ENCODE peak calls at places on chromosome 19, in seven cellular contexts. One of them, this sample, is unnamed.
A peak's percentile ranks its signal among the peaks of the same experiment; 100 is the strongest.

GRCh38 chr19:14476663-14477401 is 1.7 kb upstream of the PTGER1 start:
- DNase-seq in stomach: peak; percentile 51
- DNase-seq in uterus: peak; percentile 47
- DNase-seq in body of pancreas: no peak
- DNase-seq in ovary: no peak
- DNase-seq in breast epithelium: no peak
- DNase-seq in HCT116: peak; percentile 48
- DNase-seq in this sample: peak; percentile 50

GRCh38 chr19:42023121-42023942 is 29.3 kb upstream of the ATP1A3 start:
- DNase-seq in stomach: no peak
- DNase-seq in uterus: no peak
- DNase-seq in body of pancreas: no peak
- DNase-seq in ovary: no peak
- DNase-seq in breast epithelium: no peak
- DNase-seq in HCT116: peak; percentile 28
- DNase-seq in this sample: no peak

GRCh38 chr19:50690439-50690838 is 29.2 kb downstream of the SHANK1 start:
- DNase-seq in stomach: no peak
- DNase-seq in uterus: no peak
- DNase-seq in body of pancreas: no peak
- DNase-seq in ovary: no peak
- DNase-seq in breast epithelium: no peak
- DNase-seq in HCT116: no peak
- DNase-seq in this sample: no peak

GRCh38 chr19:30807263-30807662 is 435.1 kb downstream of the ZNF536 start:
- DNase-seq in stomach: no peak
- DNase-seq in uterus: no peak
- DNase-seq in body of pancreas: no peak
- DNase-seq in ovary: no peak
- DNase-seq in breast epithelium: no peak
- DNase-seq in HCT116: no peak
- DNase-seq in this sample: no peak

GRCh38 chr19:53123400-53123799 is 9.3 kb downstream of the ZNF415 start:
- DNase-seq in stomach: no peak
- DNase-seq in uterus: no peak
- DNase-seq in body of pancreas: no peak
- DNase-seq in ovary: no peak
- DNase-seq in breast epithelium: no peak
- DNase-seq in HCT116: no peak
- DNase-seq in this sample: no peak

GRCh38 chr19:16315825-16316505 is 8.7 kb upstream of the KLF2 start:
- DNase-seq in stomach: no peak
- DNase-seq in uterus: peak; percentile 89
- DNase-seq in body of pancreas: peak; percentile 68
- DNase-seq in ovary: peak; percentile 89
- DNase-seq in breast epithelium: no peak
- DNase-seq in HCT116: no peak
- DNase-seq in this sample: peak; percentile 71

GRCh38 chr19:55537741-55538111 is 793 bp upstream of the SBK2 start:
- DNase-seq in stomach: no peak
- DNase-seq in uterus: no peak
- DNase-seq in body of pancreas: no peak
- DNase-seq in ovary: no peak
- DNase-seq in breast epithelium: no peak
- DNase-seq in HCT116: no peak
- DNase-seq in this sample: no peak

GRCh38 chr19:13859361-13859880 is 17.5 kb upstream of the NANOS3 start:
- DNase-seq in stomach: no peak
- DNase-seq in uterus: no peak
- DNase-seq in body of pancreas: no peak
- DNase-seq in ovary: no peak
- DNase-seq in breast epithelium: no peak
- DNase-seq in HCT116: no peak
- DNase-seq in this sample: no peak

GRCh38 chr19:30150626-30151025 is 208.6 kb downstream of the URI1 start:
- DNase-seq in stomach: no peak
- DNase-seq in uterus: no peak
- DNase-seq in body of pancreas: no peak
- DNase-seq in ovary: no peak
- DNase-seq in breast epithelium: no peak
- DNase-seq in HCT116: no peak
- DNase-seq in this sample: no peak

GRCh38 chr19:15200575-15201364 is at the start of gene NOTCH3:
- DNase-seq in stomach: no peak
- DNase-seq in uterus: no peak
- DNase-seq in body of pancreas: peak; percentile 8
- DNase-seq in ovary: no peak
- DNase-seq in breast epithelium: no peak
- DNase-seq in HCT116: no peak
- DNase-seq in this sample: no peak

GRCh38 chr19:51514866-51515481 is 13.4 kb upstream of the SIGLEC12 start:
- DNase-seq in stomach: no peak
- DNase-seq in uterus: no peak
- DNase-seq in body of pancreas: peak; percentile 19
- DNase-seq in ovary: no peak
- DNase-seq in breast epithelium: no peak
- DNase-seq in HCT116: peak; percentile 47
- DNase-seq in this sample: no peak

GRCh38 chr19:42400404-42400803 is 10.3 kb upstream of the CNFN start:
- DNase-seq in stomach: no peak
- DNase-seq in uterus: no peak
- DNase-seq in body of pancreas: no peak
- DNase-seq in ovary: no peak
- DNase-seq in breast epithelium: no peak
- DNase-seq in HCT116: no peak
- DNase-seq in this sample: no peak

GRCh38 chr19:55041627-55042343 is 3.7 kb upstream of the GP6 start:
- DNase-seq in stomach: no peak
- DNase-seq in uterus: no peak
- DNase-seq in body of pancreas: no peak
- DNase-seq in ovary: no peak
- DNase-seq in breast epithelium: no peak
- DNase-seq in HCT116: no peak
- DNase-seq in this sample: no peak

DNA sequence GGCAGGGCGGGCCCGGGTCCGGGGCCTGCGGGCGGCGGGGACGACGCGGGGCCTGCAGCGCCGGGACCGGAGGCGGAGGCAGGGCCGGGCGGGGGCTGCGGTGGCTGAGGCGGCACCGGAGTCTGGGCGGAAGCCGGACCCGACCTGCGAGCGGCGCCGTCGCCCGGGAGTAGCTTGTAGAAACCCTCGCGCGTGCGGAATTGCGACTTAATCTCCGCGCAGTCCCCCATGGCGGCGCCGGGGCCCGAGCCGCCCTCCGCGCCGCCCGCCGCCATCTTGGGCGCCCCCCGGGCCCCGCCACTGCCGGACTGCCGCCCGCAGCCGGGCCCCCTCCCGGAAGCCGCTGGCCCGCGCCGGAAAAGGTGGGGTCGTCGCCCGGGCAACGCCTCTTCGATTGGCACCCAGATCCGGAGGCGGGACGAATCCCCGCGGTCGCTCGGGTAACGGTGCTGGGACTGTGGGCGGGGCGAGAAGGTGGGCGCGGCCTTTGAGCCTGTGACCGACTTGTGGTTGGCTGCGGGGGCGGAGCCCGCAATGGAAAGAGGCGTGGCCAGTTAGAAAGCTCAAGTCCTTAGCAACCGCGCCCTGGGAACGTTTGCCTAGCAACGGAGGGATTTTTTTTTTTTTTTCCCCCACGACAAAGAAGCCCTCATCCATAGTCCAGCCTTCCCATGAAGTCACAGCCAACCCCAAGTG is at the start of gene DMWD:
- DNase-seq in stomach: peak; percentile 100
- DNase-seq in uterus: peak; percentile 100
- DNase-seq in body of pancreas: peak; percentile 100
- DNase-seq in ovary: peak; percentile 100
- DNase-seq in breast epithelium: peak; percentile 99
- DNase-seq in HCT116: peak; percentile 98
- DNase-seq in this sample: peak; percentile 99
- TF ChIP-seq POLR2A in stomach: no peak
- TF ChIP-seq POLR2A in uterus: peak; percentile 61
- TF ChIP-seq POLR2A in body of pancreas: no peak
- TF ChIP-seq POLR2A in ovary: peak; percentile 62
- TF ChIP-seq POLR2A in breast epithelium: no peak
- TF ChIP-seq POLR2A in HCT116: no peak
- TF ChIP-seq POLR2A in this sample: no peak

GRCh38 chr19:38250821-38251563 is 5.2 kb downstream of the PPP1R14A start:
- DNase-seq in stomach: peak; percentile 60
- DNase-seq in uterus: peak; percentile 83
- DNase-seq in body of pancreas: peak; percentile 70
- DNase-seq in ovary: peak; percentile 94
- DNase-seq in breast epithelium: peak; percentile 77
- DNase-seq in HCT116: no peak
- DNase-seq in this sample: no peak
- H3K4me3 ChIP-seq in stomach: peak overlapping the region; percentile 26
- H3K4me3 ChIP-seq in uterus: peak overlapping the region; percentile 23
- H3K4me3 ChIP-seq in body of pancreas: no peak overlapping the region
- H3K4me3 ChIP-seq in ovary: peak overlapping the region; percentile 11
- H3K4me3 ChIP-seq in breast epithelium: peak overlapping the region; percentile 62
- H3K4me3 ChIP-seq in HCT116: no peak overlapping the region
- H3K4me3 ChIP-seq in this sample: no peak overlapping the region

DNA sequence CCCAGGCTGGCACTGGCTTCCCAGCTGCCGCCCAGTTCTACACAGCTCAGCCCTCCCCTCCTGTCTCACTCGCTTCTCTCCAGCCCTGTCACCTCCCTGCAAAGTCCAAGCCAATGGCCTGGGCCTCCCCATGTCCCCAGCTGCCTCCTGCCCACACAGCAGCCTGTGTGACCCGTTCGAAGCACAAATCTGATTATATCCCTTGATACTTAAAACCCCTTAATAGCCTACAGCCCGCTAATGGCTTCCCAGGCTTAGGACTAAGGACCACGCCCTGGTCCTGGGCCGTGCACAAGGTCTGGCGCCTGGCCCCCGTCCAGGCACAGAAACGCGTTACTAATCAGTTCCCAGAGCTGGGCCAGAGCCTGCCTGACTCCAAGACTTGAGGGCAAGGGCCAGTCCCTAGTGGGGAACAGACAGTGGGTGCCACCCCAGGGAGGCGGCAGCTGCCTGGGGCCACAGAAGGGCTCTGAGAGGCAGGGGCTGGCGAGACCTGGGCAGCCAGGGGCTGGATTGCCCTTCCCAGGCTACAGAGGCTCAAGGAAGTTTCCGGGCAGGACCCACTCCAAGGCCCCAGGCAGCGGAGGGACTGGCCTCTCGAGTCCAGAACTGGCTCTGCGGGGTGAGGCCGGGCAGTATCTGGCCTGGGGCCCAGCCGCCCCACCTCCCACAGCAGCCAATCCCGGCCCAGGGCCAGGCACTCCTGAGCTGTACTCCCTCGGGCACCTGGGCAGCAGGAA is 10.4 kb downstream of the XAB2 start:
- DNase-seq in stomach: peak; percentile 96
- DNase-seq in uterus: no peak
- DNase-seq in body of pancreas: peak; percentile 96
- DNase-seq in ovary: no peak
- DNase-seq in breast epithelium: peak; percentile 94
- DNase-seq in HCT116: no peak
- DNase-seq in this sample: no peak
- TF ChIP-seq POLR2A in stomach: peak; percentile 59
- TF ChIP-seq POLR2A in uterus: no peak
- TF ChIP-seq POLR2A in body of pancreas: peak; percentile 95
- TF ChIP-seq POLR2A in ovary: no peak
- TF ChIP-seq POLR2A in breast epithelium: no peak
- TF ChIP-seq POLR2A in HCT116: no peak
- TF ChIP-seq POLR2A in this sample: no peak

DNA sequence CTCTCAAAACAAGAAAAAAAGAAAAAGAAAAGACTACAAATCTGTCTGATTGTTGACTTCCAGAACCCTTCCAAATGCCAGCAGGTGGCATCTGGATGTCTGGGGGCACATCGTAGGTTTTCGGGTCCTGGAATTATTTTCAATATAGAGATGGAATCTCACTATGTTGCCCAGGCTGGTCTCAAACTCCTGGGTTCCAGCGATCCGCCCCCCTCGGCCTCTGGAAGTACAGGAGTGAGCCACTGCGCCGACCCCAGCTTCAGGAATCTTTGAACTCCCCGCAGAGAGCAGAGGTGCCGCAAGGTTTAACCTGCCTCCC is 567 bp upstream of the B3GNT3 start:
- DNase-seq in stomach: no peak
- DNase-seq in uterus: no peak
- DNase-seq in body of pancreas: no peak
- DNase-seq in ovary: no peak
- DNase-seq in breast epithelium: no peak
- DNase-seq in HCT116: no peak
- DNase-seq in this sample: no peak
- H3K4me3 ChIP-seq in stomach: peak overlapping the region; percentile 54
- H3K4me3 ChIP-seq in uterus: no peak overlapping the region
- H3K4me3 ChIP-seq in body of pancreas: no peak overlapping the region
- H3K4me3 ChIP-seq in ovary: no peak overlapping the region
- H3K4me3 ChIP-seq in breast epithelium: peak overlapping the region; percentile 59
- H3K4me3 ChIP-seq in HCT116: peak overlapping the region; percentile 90
- H3K4me3 ChIP-seq in this sample: no peak overlapping the region

GRCh38 chr19:2476451-2477140 is 669 bp downstream of the GADD45B start:
- DNase-seq in stomach: peak; percentile 45
- DNase-seq in uterus: peak; percentile 50
- DNase-seq in body of pancreas: peak; percentile 53
- DNase-seq in ovary: peak; percentile 62
- DNase-seq in breast epithelium: no peak
- DNase-seq in HCT116: no peak
- DNase-seq in this sample: no peak
- TF ChIP-seq POLR2A in stomach: no peak
- TF ChIP-seq POLR2A in uterus: no peak
- TF ChIP-seq POLR2A in body of pancreas: no peak
- TF ChIP-seq POLR2A in ovary: no peak
- TF ChIP-seq POLR2A in breast epithelium: no peak
- TF ChIP-seq POLR2A in HCT116: no peak
- TF ChIP-seq POLR2A in this sample: no peak

DNA sequence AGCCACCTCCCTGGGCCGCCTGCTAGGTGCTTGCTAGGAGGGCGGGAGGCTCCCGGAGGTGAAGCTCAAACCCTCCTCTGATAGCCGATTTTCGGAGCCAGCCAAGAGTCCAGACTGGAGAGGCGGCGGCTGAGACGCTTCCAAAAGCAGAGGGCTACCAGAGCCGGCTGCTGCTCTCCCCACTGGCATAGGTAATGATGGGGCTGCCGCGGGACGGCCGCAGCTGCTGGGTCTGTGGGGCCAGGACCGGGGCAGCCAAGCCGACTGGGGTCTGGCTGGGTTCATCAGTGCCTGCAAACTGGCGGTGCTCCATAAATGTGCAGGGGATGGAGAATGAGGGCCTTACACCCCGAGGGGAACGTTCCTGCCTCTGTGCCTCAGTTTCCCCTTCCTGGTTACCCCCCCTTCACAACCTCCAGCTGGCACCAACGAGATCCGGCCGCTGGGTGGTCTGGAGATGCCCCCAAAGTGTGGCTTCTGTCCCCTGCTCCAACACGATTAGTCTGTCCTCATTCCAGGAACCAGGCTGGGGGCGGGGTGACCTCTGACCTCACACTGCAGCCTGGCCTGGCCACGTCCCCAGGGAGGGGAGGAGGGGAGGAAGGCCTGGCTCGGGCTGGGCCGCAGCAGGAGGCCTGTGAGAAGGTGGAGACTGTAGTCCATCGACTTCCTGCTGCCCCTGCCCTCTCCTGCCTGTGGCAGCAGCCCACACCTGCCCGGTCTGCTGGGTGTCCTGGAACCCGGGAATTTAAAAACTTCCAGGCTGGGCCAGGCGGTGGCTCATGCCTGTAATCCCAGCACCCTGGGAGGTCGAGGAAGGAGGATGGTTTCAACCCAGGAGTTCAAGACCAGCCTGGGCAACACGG is 3.8 kb upstream of the WDR18 start:
- DNase-seq in stomach: no peak
- DNase-seq in uterus: no peak
- DNase-seq in body of pancreas: peak; percentile 37
- DNase-seq in ovary: no peak
- DNase-seq in breast epithelium: no peak
- DNase-seq in HCT116: no peak
- DNase-seq in this sample: no peak
- H3K4me3 ChIP-seq in stomach: no peak overlapping the region
- H3K4me3 ChIP-seq in uterus: no peak overlapping the region
- H3K4me3 ChIP-seq in body of pancreas: no peak overlapping the region
- H3K4me3 ChIP-seq in ovary: no peak overlapping the region
- H3K4me3 ChIP-seq in breast epithelium: no peak overlapping the region
- H3K4me3 ChIP-seq in HCT116: no peak overlapping the region
- H3K4me3 ChIP-seq in this sample: no peak overlapping the region

This sample was measured in lower leg skin.